ENCODE peak calls at places on chromosomes 7 and 10, in four cellular contexts. U is pancreas, B is spleen, E is fibroblast of the aortic adventitia. S is an unnamed sample.

GRCh38 chr10:23157691-23158369 is 34.3 kb upstream of the PTF1A start:
- DNase-seq in U (no peak), B (no peak), E (peak), S (peak)

GRCh38 chr10:29174389-29174788 is 114.5 kb upstream of the LYZL1 start:
- DNase-seq in U (no peak), B (no peak), E (no peak), S (no peak)

GRCh38 chr7:24328050-24328449 is 44.1 kb downstream of the NPY start:
- DNase-seq in U (no peak), B (no peak), E (no peak), S (no peak)

GRCh38 chr7:47371317-47371716 is 210.6 kb downstream of the TNS3 start:
- DNase-seq in U (peak), B (peak), E (no peak), S (no peak)

GRCh38 chr10:11849908-11850307 is 26.8 kb downstream of the PROSER2 start:
- DNase-seq in U (no peak), B (no peak), E (no peak), S (no peak)

GRCh38 chr7:53237344-53237913 is 202.0 kb downstream of the POM121L12 start:
- DNase-seq in U (no peak), B (no peak), E (no peak), S (no peak)

GRCh38 chr10:29157321-29157720 is 131.5 kb upstream of the LYZL1 start:
- DNase-seq in U (no peak), B (no peak), E (no peak), S (no peak)

GRCh38 chr10:71312840-71313789 is 5.9 kb upstream of the SLC29A3 start:
- DNase-seq in U (no peak), B (no peak), E (peak), S (peak)

GRCh38 chr10:3151889-3152565 is 20.6 kb downstream of the PITRM1 start:
- DNase-seq in U (no peak), B (no peak), E (no peak), S (no peak)

GRCh38 chr10:119263966-119264621 is 56.7 kb downstream of the GRK5 start:
- DNase-seq in U (no peak), B (peak), E (peak), S (no peak)

GRCh38 chr10:71372882-71373495 is 23.7 kb upstream of the CDH23 start:
- DNase-seq in U (no peak), B (peak), E (no peak), S (no peak)

GRCh38 chr7:50687096-50687495 is 95.6 kb downstream of the GRB10 start:
- DNase-seq in U (no peak), B (no peak), E (no peak), S (no peak)

GRCh38 chr10:77877461-77878344 is 48.9 kb downstream of the DLG5 start:
- DNase-seq in U (no peak), B (peak), E (peak), S (peak)

GRCh38 chr7:83204715-83205114 is 42.0 kb upstream of the PCLO start:
- DNase-seq in U (no peak), B (no peak), E (no peak), S (no peak)

GRCh38 chr7:93902777-93903423 is 3.5 kb upstream of the GNGT1 start:
- DNase-seq in U (no peak), B (no peak), E (peak), S (peak)

GRCh38 chr10:118958984-118959916 is 70.3 kb upstream of the NANOS1 start:
- DNase-seq in U (peak), B (peak), E (peak), S (peak)

GRCh38 chr7:154484406-154484805 is 432.2 kb downstream of the DPP6 start:
- DNase-seq in U (no peak), B (no peak), E (no peak), S (no peak)

GRCh38 chr10:88194041-88194887 is 330.8 kb downstream of the PTEN start:
- DNase-seq in U (no peak), B (no peak), E (peak), S (no peak)

GRCh38 chr10:99435986-99436633 is 5.7 kb upstream of the GOT1 start:
- DNase-seq in U (no peak), B (no peak), E (peak), S (peak)

GRCh38 chr7:2663121-2663886 is 24.7 kb upstream of the AMZ1 start:
- DNase-seq in U (no peak), B (peak), E (no peak), S (no peak)

GRCh38 chr7:30713397-30713796 is 31.1 kb upstream of the CRHR2 start:
- DNase-seq in U (no peak), B (peak), E (no peak), S (no peak)

GRCh38 chr10:33665512-33665911 is 331.0 kb upstream of the NRP1 start:
- DNase-seq in U (no peak), B (no peak), E (peak), S (peak)

GRCh38 chr7:33716581-33717477 is 188.5 kb upstream of the BMPER start:
- DNase-seq in U (no peak), B (no peak), E (peak), S (peak)

GRCh38 chr10:45000138-45000763 is 472 bp upstream of the ZNF22 start:
- DNase-seq in U (no peak), B (no peak), E (peak), S (peak)

GRCh38 chr7:85023066-85023687 is 163.7 kb downstream of the SEMA3D start:
- DNase-seq in U (peak), B (no peak), E (peak), S (peak)

GRCh38 chr10:70334526-70335245 is 47.7 kb downstream of the LRRC20 start:
- DNase-seq in U (no peak), B (peak), E (no peak), S (no peak)

GRCh38 chr7:44347546-44348114 is 22.2 kb upstream of the CAMK2B start:
- DNase-seq in U (no peak), B (no peak), E (peak), S (no peak)

GRCh38 chr7:5603193-5604140 is 178.0 kb downstream of the RNF216 start:
- DNase-seq in U (no peak), B (no peak), E (no peak), S (no peak)

GRCh38 chr7:856444-857095 is 19.8 kb upstream of the GET4 start:
- DNase-seq in U (no peak), B (no peak), E (no peak), S (no peak)

GRCh38 chr7:68309271-68309670 is 1289.0 kb upstream of the AUTS2 start:
- DNase-seq in U (no peak), B (no peak), E (no peak), S (no peak)

GRCh38 chr10:4307784-4308364 is 518.1 kb upstream of the AKR1E2 start:
- DNase-seq in U (no peak), B (no peak), E (peak), S (no peak)

GRCh38 chr7:140314571-140315480 is 83.5 kb downstream of the SLC37A3 start:
- DNase-seq in U (no peak), B (no peak), E (no peak), S (no peak)

GRCh38 chr7:41118490-41118889 is 584.4 kb downstream of the INHBA start:
- DNase-seq in U (no peak), B (no peak), E (no peak), S (no peak)
- TF ChIP-seq CTCF in U (no peak), B (no peak), E (no peak), S (no peak)

GRCh38 chr7:92588561-92588960 is 1.6 kb downstream of the FAM133B start:
- DNase-seq in U (no peak), B (no peak), E (no peak), S (no peak)
- H3K4me3 ChIP-seq in U (no peak), B (peak), E (peak), S (peak)

DNA sequence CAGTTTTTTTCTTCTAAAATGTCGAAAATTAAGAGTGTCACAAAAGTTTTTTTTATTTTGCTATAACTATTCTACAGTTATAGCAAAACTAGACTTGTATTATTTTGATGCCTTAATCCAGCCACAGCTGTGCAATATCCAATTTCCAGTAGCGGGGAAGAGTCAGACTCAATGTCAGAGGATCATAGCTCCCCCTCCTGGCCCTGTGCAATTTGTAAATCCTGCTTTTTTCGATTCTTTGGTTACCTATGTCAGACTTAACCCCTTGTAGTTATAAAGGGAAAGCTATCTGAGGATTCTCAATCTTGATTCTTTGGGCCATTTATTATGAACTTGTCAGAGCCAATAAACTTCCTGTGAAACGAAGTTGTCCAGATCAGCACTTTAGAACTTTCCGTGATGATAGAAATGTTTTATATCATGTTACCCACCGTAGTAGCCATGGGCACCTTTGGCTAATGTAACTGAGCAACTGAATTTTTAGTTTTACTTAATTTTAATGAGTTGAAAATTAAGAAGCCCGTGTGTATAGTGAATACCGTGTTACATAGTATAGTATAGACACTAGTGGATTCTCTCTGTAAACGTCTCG is 87.7 kb upstream of the PRKCQ start:
- DNase-seq in U (no peak), B (no peak), E (peak), S (peak)
- TF ChIP-seq CTCF in U (no peak), B (no peak), E (peak), S (peak)

GRCh38 chr10:650691-651615 is 38.5 kb downstream of the DIP2C start:
- DNase-seq in U (no peak), B (no peak), E (no peak), S (no peak)
- H3K4me3 ChIP-seq in U (peak), B (no peak), E (no peak), S (no peak)

GRCh38 chr10:101061814-101062230 is at the start of gene KAZALD1:
- DNase-seq in U (no peak), B (peak), E (no peak), S (peak)

GRCh38 chr10:101063548-101064414 is 2.0 kb downstream of the KAZALD1 start:
- DNase-seq in U (no peak), B (no peak), E (no peak), S (no peak)

GRCh38 chr10:101060951-101061813 is 607 bp upstream of the KAZALD1 start:
- DNase-seq in U (peak), B (peak), E (peak), S (peak)

GRCh38 chr10:101063162-101063525 is 1.4 kb downstream of the KAZALD1 start:
- DNase-seq in U (no peak), B (no peak), E (no peak), S (no peak)

DNA sequence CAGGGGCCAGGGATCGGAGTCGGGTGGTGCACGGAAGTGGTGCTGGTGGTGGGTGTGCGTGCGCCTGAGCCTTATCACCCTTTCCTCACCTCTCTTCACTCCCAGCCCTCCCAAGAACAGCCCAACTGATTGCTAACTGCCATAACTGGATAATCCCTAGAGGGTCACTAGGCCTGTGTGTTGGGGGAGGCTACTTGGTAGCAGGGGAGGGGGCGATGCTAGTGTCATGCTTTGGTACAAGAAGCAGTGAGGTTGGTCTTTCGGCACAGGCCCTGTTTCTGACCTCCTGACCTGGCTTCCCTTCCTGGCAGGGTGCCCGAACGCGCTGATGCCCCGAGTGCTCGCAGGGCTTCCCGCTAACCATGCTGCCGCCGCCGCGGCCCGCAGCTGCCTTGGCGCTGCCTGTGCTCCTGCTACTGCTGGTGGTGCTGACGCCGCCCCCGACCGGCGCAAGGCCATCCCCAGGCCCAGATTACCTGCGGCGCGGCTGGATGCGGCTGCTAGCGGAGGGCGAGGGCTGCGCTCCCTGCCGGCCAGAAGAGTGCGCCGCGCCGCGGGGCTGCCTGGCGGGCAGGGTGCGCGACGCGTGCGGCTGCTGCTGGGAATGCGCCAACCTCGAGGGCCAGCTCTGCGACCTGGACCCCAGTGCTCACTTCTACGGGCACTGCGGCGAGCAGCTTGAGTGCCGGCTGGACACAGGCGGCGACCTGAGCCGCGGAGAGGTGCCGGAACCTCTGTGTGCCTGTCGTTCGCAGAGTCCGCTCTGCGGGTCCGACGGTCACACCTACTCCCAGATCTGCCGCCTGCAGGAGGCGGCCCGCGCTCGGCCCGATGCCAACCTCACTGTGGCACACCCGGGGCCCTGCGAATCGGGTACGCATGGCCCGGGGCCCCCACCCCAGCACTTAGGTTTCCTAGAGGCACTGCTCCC is 707 bp downstream of the KAZALD1 start:
- DNase-seq in U (peak), B (peak), E (no peak), S (no peak)
- TF ChIP-seq CTCF in U (peak), B (peak), E (peak), S (peak)

DNA sequence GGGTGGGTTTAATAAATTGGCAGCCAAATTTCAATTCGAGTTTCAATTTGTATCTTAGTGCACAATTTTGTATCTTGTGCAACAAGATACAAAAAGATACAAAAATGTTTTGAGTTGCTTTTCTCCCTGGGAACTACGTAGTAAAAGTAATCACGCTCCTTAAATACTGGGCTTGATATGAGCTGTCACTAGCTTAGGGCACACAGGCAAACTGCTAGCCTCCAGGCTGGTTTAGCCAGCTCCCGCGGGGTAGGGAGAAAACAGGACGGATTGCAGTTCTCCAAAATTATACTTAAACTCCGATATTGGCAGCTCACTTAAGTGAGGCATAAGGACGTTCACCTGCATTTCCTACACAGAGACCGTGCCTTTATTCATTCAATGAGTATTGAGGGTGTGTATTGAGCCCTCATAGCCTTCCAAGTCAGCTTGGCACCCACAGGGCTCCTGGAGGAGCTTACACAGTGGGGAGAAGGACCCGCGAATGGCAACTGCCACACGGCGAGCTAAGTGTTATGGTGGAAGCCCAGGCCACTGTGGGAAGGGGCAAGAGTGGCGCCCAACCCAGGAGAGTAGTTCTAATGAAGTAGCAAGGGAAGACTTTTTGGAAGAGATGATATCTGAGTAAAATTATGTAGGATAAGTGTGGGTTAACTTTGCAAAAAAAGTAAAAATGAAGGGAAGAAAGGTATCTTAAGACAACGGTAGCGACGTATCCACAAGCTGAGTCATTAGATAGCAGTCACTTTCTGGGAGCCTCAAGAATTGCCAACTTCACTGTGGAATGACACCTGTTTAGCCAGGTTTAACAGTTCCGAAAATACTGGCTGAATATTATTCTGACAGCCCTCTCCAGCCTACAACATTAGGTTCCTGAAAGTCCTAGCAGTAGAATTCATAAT is 1.6 kb upstream of the EPC1 start:
- DNase-seq in U (no peak), B (no peak), E (no peak), S (no peak)
- H3K4me3 ChIP-seq in U (no peak), B (peak), E (no peak), S (no peak)

DNA sequence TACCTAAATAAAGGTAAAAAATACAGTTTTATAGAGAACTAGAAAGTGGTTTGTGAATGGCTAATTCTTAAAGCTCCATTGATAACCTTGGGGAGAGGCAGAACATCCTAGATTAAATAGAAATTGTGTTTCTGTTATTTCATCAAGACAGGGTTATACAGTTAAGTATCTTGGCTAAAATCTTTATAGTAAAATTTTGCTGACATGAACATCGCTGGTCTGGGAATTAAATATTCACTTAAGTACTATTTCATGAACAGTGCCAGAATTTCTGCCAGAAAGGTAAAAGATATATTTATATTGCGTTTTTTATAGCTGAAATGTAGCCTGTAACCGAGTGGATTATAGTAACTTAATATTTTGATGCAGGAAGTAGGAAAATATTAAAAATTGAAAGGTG is 53.7 kb upstream of the HBP1 start:
- DNase-seq in U (no peak), B (no peak), E (no peak), S (no peak)
- TF ChIP-seq CTCF in U (no peak), B (no peak), E (no peak), S (no peak)

DNA sequence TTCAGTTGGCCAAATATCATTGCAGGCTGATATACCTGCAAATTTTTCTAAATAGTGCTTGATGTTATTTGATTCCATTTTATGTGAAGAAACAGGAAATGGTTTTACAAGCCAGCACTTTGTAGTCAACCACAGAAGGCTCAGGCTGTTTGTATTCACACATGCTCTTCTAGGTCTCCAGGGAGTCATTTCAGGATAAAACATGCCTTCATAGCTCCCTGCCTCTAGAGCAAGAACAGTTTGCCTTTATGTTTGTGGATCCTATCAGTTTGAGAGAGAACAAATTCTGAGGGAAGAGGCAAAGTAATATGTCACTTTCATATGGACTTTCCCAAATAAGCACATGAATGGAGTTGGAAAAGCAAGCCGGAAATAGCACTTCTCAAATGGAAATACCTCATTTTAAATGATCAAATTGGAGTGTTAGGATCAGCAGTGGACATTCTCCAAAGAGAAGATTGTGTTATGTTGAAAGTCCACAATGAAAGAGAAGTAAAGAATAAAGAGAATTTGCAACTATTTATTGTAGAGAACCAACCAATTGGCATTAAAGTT is 277.6 kb downstream of the KCND2 start:
- DNase-seq in U (no peak), B (no peak), E (peak), S (peak)
- H3K4me3 ChIP-seq in U (no peak), B (no peak), E (no peak), S (no peak)

S was measured in astrocyte of the spinal cord.